ENCODE peak calls at places on chromosomes 5 and 9, in nine cellular contexts. A is lower lobe of right lung; I is CD4-positive, alpha-beta memory T cell; X is WERI-Rb-1; V is aorta; P is breast epithelium; W is psoas muscle; J is sigmoid colon; O is left ventricle myocardium inferior. R is an unnamed sample.

GRCh38 chr9:136823136-136824046 is 15.6 kb downstream of the RABL6 start:
- DNase-seq in W (no peak), J (no peak), A (no peak), V (no peak), O (no peak), X (no peak), P (no peak), I (no peak), R (no peak)

GRCh38 chr9:113807173-113808061 is 68.7 kb upstream of the ZNF618 start:
- DNase-seq in V (peak; percentile 62), A (no peak), W (no peak), J (peak; percentile 75), P (no peak), X (peak; percentile 63), O (peak; percentile 22), I (peak; percentile 18), R (peak; percentile 6)

GRCh38 chr5:61658592-61659008 is 326.5 kb downstream of the ZSWIM6 start:
- DNase-seq in A (peak; percentile 88), O (peak; percentile 82), I (peak; percentile 67), J (peak; percentile 88), W (peak; percentile 87), X (peak; percentile 83), V (peak; percentile 86), P (peak; percentile 64), R (peak; percentile 57)

GRCh38 chr5:112586596-112587062 is 151.1 kb upstream of the APC start:
- DNase-seq in J (no peak), A (no peak), O (no peak), P (no peak), I (no peak), W (no peak), V (no peak), X (no peak), R (no peak)

GRCh38 chr5:41817625-41818301 is 52.5 kb downstream of the OXCT1 start:
- DNase-seq in X (no peak), W (no peak), P (no peak), O (no peak), J (no peak), A (no peak), I (no peak), V (no peak), R (no peak)

GRCh38 chr9:99859395-99859980 is 37.8 kb downstream of the NR4A3 start:
- DNase-seq in I (no peak), X (no peak), J (no peak), A (no peak), W (no peak), O (no peak), P (no peak), V (no peak), R (no peak)

GRCh38 chr9:6224393-6225154 is 9.0 kb downstream of the IL33 start:
- DNase-seq in O (no peak), X (no peak), W (no peak), I (no peak), J (no peak), P (no peak), A (no peak), V (no peak), R (no peak)

GRCh38 chr9:22214021-22214420 is 204.9 kb upstream of the CDKN2B start:
- DNase-seq in A (no peak), V (no peak), X (no peak), P (no peak), O (no peak), J (no peak), W (no peak), I (no peak), R (no peak)

GRCh38 chr5:139700711-139701693 is 52.9 kb downstream of the CXXC5 start:
- DNase-seq in V (peak; percentile 40), P (no peak), I (no peak), W (no peak), A (no peak), J (peak; percentile 64), X (peak; percentile 92), O (no peak), R (no peak)

GRCh38 chr5:9545959-9546851 is at the start of gene SEMA5A:
- DNase-seq in W (peak; percentile 85), X (peak; percentile 85), O (peak; percentile 78), V (peak; percentile 86), J (peak; percentile 87), P (peak; percentile 50), I (peak; percentile 26), A (peak; percentile 77), R (no peak)

GRCh38 chr5:119275146-119275872 is 80.5 kb upstream of the TNFAIP8 start:
- DNase-seq in I (no peak), W (no peak), O (no peak), P (no peak), J (no peak), V (no peak), A (no peak), X (no peak), R (no peak)

GRCh38 chr9:83582026-83582425 is 40.9 kb upstream of the IDNK start:
- DNase-seq in O (no peak), A (no peak), J (no peak), W (no peak), X (no peak), V (no peak), P (no peak), I (no peak), R (no peak)

GRCh38 chr9:92726971-92727715 is 37.5 kb downstream of the BICD2 start:
- DNase-seq in V (no peak), J (no peak), I (no peak), A (no peak), W (no peak), X (peak; percentile 92), P (no peak), O (peak; percentile 52), R (no peak)

GRCh38 chr5:2482778-2483177 is 268.7 kb downstream of the IRX2 start:
- DNase-seq in A (no peak), W (no peak), J (no peak), X (no peak), V (no peak), P (no peak), I (no peak), O (no peak), R (no peak)

GRCh38 chr9:684950-685340 is 156.6 kb upstream of the DMRT1 start:
- DNase-seq in I (no peak), A (no peak), J (no peak), X (no peak), W (no peak), V (no peak), P (no peak), O (no peak), R (no peak)

GRCh38 chr5:81225463-81225862 is 7.7 kb upstream of the CKMT2 start:
- DNase-seq in O (no peak), W (no peak), P (no peak), A (no peak), J (no peak), X (no peak), V (no peak), I (no peak), R (no peak)

DNA sequence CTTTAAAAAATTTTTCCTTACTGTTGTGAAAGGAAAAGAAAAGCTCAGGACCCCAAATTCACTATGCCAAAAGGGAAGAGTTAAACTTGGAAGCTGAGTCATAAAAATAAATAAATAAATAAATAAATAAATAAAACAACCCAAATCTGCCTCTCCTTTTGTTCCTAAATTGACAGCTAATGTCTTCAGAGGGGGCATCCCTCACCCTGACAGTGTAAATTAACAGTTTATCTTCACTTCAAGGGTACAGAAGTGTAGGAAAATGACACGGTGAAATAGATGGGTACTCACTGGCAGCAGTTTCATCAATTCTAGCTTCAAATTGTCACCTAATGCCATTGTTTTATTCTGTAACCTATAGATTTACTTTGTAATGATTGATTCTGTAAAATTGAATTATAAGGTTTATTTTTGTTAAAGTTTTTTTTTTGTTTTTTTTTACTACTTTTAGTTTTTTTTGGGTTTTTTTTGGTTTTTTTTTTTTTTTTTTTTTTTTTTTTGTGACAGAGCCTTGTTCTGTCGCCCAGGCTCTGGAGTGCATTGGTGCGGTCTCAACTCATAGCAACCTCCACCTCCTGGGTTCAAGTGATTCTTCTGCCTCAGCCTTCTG is 18.5 kb upstream of the ANXA1 start:
- DNase-seq in V (no peak), J (no peak), O (no peak), I (peak; percentile 28), X (no peak), P (no peak), A (no peak), W (no peak), R (no peak)
- H3K27ac ChIP-seq in V (no peak overlapping the region), J (peak overlapping the region; percentile 80), O (peak overlapping the region; percentile 83), I (peak overlapping the region; percentile 91), X (no peak overlapping the region), P (peak overlapping the region; percentile 94), A (peak overlapping the region; percentile 93), W (peak overlapping the region; percentile 77), R (no peak overlapping the region)

DNA sequence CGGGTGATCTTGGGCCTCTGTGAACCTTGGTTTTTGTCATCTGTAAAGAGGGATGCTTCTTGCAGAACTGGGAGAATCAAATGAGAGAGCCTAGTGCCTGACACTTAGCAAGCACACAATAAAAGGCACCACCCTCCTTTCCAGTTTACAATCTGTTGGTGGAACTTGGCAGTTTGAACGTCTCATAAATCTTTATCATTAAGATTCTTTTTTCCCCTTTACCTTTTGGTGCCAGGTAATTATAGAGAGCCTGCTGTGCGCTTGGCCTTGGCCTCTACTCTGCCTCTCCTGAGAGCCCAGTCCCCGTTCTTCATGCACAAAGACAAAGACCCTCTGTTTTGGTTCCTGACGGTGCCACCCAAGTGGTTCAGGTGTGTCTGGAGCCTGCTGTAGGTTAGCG is 55.2 kb downstream of the PPARGC1B start:
- DNase-seq in A (no peak), V (no peak), X (no peak), W (no peak), J (no peak), O (no peak), P (no peak), I (no peak), R (no peak)
- H3K27ac ChIP-seq in A (no peak overlapping the region), V (no peak overlapping the region), X (no peak overlapping the region), W (peak overlapping the region; percentile 3), J (peak overlapping the region; percentile 43), O (peak overlapping the region; percentile 88), P (no peak overlapping the region), I (no peak overlapping the region), R (no peak overlapping the region)

DNA sequence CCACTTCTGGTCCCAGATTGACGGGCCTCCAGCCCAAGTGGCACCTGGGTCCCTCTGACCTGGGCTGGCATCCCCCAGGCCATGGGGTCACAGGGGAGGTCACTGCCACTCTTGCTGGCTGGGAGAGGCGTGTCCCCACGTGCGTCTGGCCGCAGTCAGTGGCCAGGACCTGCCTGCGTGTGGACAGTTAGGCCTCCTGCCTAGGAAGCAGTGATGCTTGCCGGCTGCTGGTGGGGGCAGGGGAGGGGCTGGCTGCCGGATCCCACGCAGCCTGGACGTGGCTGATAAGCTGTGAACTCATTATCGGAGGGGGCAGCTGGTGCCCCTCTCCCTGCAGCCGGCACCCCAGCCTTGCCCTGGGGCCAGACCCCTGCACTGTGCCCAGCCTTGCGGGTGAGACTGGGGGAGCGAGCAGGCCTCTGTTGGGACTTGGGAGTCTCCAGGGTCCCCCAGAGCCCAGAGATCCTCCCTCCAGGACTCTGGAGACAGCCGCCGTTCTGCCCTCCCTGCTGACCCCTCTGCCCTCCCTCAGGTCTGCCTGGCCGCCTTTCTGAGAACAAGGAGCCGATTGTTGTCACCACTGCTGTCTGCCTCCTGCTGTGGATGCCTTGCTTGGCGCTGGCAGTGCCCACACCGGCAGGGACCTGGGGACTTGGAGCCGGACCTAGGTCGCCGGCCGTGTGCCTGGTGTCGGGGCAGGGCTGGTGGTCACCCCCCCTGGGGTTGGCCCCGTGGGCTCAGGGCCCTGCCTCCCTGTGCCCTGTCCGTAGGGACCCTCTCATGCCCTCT is 12.3 kb downstream of the RXRA start:
- DNase-seq in W (no peak), O (no peak), P (peak; percentile 55), A (no peak), I (no peak), J (no peak), V (no peak), X (no peak), R (no peak)
- H3K27ac ChIP-seq in W (peak overlapping the region; percentile 73), O (peak overlapping the region; percentile 62), P (peak overlapping the region; percentile 67), A (peak overlapping the region; percentile 31), I (no peak overlapping the region), J (peak overlapping the region; percentile 18), V (no peak overlapping the region), X (no peak overlapping the region), R (no peak overlapping the region)

GRCh38 chr9:81673310-81673709 is 16.0 kb downstream of the TLE1 start:
- DNase-seq in O (no peak), X (no peak), I (no peak), A (no peak), J (no peak), P (no peak), W (no peak), V (no peak), R (no peak)
- H3K27ac ChIP-seq in O (no peak overlapping the region), X (no peak overlapping the region), I (no peak overlapping the region), A (no peak overlapping the region), J (no peak overlapping the region), P (no peak overlapping the region), W (no peak overlapping the region), V (no peak overlapping the region), R (no peak overlapping the region)

R was measured in caudate nucleus.